ENCODE peak calls at places on chromosome 15, in seven cellular contexts. One of them, this sample, is unnamed. For H3K9me3, the result is how much of the 10 kb centered on the place peaks cover.

GRCh38 chr15:57036352-57036751 is 117.9 kb downstream of the TCF12 start:
- DNase-seq in CD4-positive, CD25-positive, alpha-beta regulatory T cell: no peak
- DNase-seq in kidney: no peak
- DNase-seq in NT2/D1: no peak
- DNase-seq in ovary: no peak
- DNase-seq in colonic mucosa: no peak
- DNase-seq in A549: no peak
- DNase-seq in this sample: no peak

GRCh38 chr15:94524565-94524964 is 293.2 kb downstream of the MCTP2 start:
- DNase-seq in A549: no peak
- DNase-seq in kidney: no peak
- DNase-seq in colonic mucosa: peak
- DNase-seq in NT2/D1: no peak
- DNase-seq in ovary: no peak
- DNase-seq in CD4-positive, CD25-positive, alpha-beta regulatory T cell: no peak
- DNase-seq in this sample: no peak

GRCh38 chr15:42364529-42364928 is 5.2 kb downstream of the CAPN3 start:
- DNase-seq in NT2/D1: no peak
- DNase-seq in kidney: no peak
- DNase-seq in CD4-positive, CD25-positive, alpha-beta regulatory T cell: no peak
- DNase-seq in colonic mucosa: peak
- DNase-seq in ovary: peak
- DNase-seq in A549: no peak
- DNase-seq in this sample: no peak

GRCh38 chr15:40549894-40550293 is 14.9 kb downstream of the CCDC32 start:
- DNase-seq in colonic mucosa: no peak
- DNase-seq in NT2/D1: no peak
- DNase-seq in A549: no peak
- DNase-seq in ovary: no peak
- DNase-seq in CD4-positive, CD25-positive, alpha-beta regulatory T cell: no peak
- DNase-seq in kidney: no peak
- DNase-seq in this sample: no peak

GRCh38 chr15:95624100-95624499 is 706.4 kb upstream of the NR2F2 start:
- DNase-seq in ovary: no peak
- DNase-seq in NT2/D1: no peak
- DNase-seq in colonic mucosa: no peak
- DNase-seq in kidney: no peak
- DNase-seq in A549: no peak
- DNase-seq in CD4-positive, CD25-positive, alpha-beta regulatory T cell: no peak
- DNase-seq in this sample: no peak

GRCh38 chr15:79769081-79769481 is 127.7 kb downstream of the MTHFS start:
- DNase-seq in colonic mucosa: no peak
- DNase-seq in CD4-positive, CD25-positive, alpha-beta regulatory T cell: no peak
- DNase-seq in A549: peak
- DNase-seq in kidney: no peak
- DNase-seq in NT2/D1: no peak
- DNase-seq in ovary: no peak
- DNase-seq in this sample: no peak

GRCh38 chr15:42608767-42609488 is 33.5 kb downstream of the STARD9 start:
- DNase-seq in kidney: no peak
- DNase-seq in ovary: no peak
- DNase-seq in NT2/D1: no peak
- DNase-seq in colonic mucosa: no peak
- DNase-seq in A549: no peak
- DNase-seq in CD4-positive, CD25-positive, alpha-beta regulatory T cell: no peak
- DNase-seq in this sample: no peak

GRCh38 chr15:61169904-61170695 is 59.0 kb downstream of the RORA start:
- DNase-seq in colonic mucosa: no peak
- DNase-seq in NT2/D1: no peak
- DNase-seq in kidney: no peak
- DNase-seq in A549: no peak
- DNase-seq in CD4-positive, CD25-positive, alpha-beta regulatory T cell: no peak
- DNase-seq in ovary: no peak
- DNase-seq in this sample: no peak

GRCh38 chr15:38611228-38611627 is 46.6 kb upstream of the RASGRP1 start:
- DNase-seq in colonic mucosa: no peak
- DNase-seq in ovary: no peak
- DNase-seq in A549: no peak
- DNase-seq in kidney: no peak
- DNase-seq in NT2/D1: no peak
- DNase-seq in CD4-positive, CD25-positive, alpha-beta regulatory T cell: no peak
- DNase-seq in this sample: no peak

GRCh38 chr15:41286665-41287333 is 45.6 kb downstream of the OIP5 start:
- DNase-seq in kidney: no peak
- DNase-seq in ovary: no peak
- DNase-seq in colonic mucosa: no peak
- DNase-seq in A549: no peak
- DNase-seq in NT2/D1: no peak
- DNase-seq in CD4-positive, CD25-positive, alpha-beta regulatory T cell: no peak
- DNase-seq in this sample: no peak

GRCh38 chr15:66098019-66098363 is 155.6 kb downstream of the MEGF11 start:
- DNase-seq in colonic mucosa: no peak
- DNase-seq in ovary: no peak
- DNase-seq in kidney: no peak
- DNase-seq in NT2/D1: no peak
- DNase-seq in CD4-positive, CD25-positive, alpha-beta regulatory T cell: no peak
- DNase-seq in A549: no peak
- DNase-seq in this sample: no peak

GRCh38 chr15:60462027-60462426 is 16.9 kb downstream of the ICE2 start:
- DNase-seq in A549: no peak
- DNase-seq in colonic mucosa: no peak
- DNase-seq in NT2/D1: no peak
- DNase-seq in CD4-positive, CD25-positive, alpha-beta regulatory T cell: no peak
- DNase-seq in ovary: no peak
- DNase-seq in kidney: no peak
- DNase-seq in this sample: no peak

GRCh38 chr15:76987896-76988860 is 6.7 kb upstream of the PSTPIP1 start:
- DNase-seq in CD4-positive, CD25-positive, alpha-beta regulatory T cell: no peak
- DNase-seq in kidney: no peak
- DNase-seq in ovary: no peak
- DNase-seq in NT2/D1: no peak
- DNase-seq in colonic mucosa: peak
- DNase-seq in A549: no peak
- DNase-seq in this sample: no peak

GRCh38 chr15:98169551-98169950 is 209.0 kb downstream of the ARRDC4 start:
- DNase-seq in CD4-positive, CD25-positive, alpha-beta regulatory T cell: no peak
- DNase-seq in kidney: no peak
- DNase-seq in colonic mucosa: no peak
- DNase-seq in A549: no peak
- DNase-seq in NT2/D1: no peak
- DNase-seq in ovary: no peak
- DNase-seq in this sample: no peak

GRCh38 chr15:29570121-29570930 is 251.9 kb downstream of the TJP1 start:
- DNase-seq in A549: peak
- DNase-seq in colonic mucosa: peak
- DNase-seq in kidney: peak
- DNase-seq in ovary: no peak
- DNase-seq in NT2/D1: no peak
- DNase-seq in CD4-positive, CD25-positive, alpha-beta regulatory T cell: no peak
- DNase-seq in this sample: no peak

GRCh38 chr15:97745481-97746071 is 214.9 kb upstream of the ARRDC4 start:
- DNase-seq in NT2/D1: peak
- DNase-seq in CD4-positive, CD25-positive, alpha-beta regulatory T cell: no peak
- DNase-seq in kidney: no peak
- DNase-seq in ovary: no peak
- DNase-seq in colonic mucosa: peak
- DNase-seq in A549: peak
- DNase-seq in this sample: no peak

GRCh38 chr15:101182215-101182614 is 69.6 kb downstream of the CHSY1 start:
- DNase-seq in ovary: no peak
- DNase-seq in kidney: no peak
- DNase-seq in A549: no peak
- DNase-seq in CD4-positive, CD25-positive, alpha-beta regulatory T cell: no peak
- DNase-seq in NT2/D1: no peak
- DNase-seq in colonic mucosa: no peak
- DNase-seq in this sample: no peak
- H3K9me3 ChIP-seq in ovary: under half
- H3K9me3 ChIP-seq in kidney: under half
- H3K9me3 ChIP-seq in A549: under half
- H3K9me3 ChIP-seq in CD4-positive, CD25-positive, alpha-beta regulatory T cell: under half
- H3K9me3 ChIP-seq in NT2/D1: under half
- H3K9me3 ChIP-seq in colonic mucosa: under half
- H3K9me3 ChIP-seq in this sample: under half

GRCh38 chr15:20351448-20351961 is 190.1 kb downstream of the GOLGA6L6 start:
- DNase-seq in ovary: no peak
- DNase-seq in kidney: peak
- DNase-seq in colonic mucosa: no peak
- DNase-seq in NT2/D1: no peak
- DNase-seq in CD4-positive, CD25-positive, alpha-beta regulatory T cell: no peak
- DNase-seq in A549: peak
- DNase-seq in this sample: no peak

GRCh38 chr15:20352241-20353200 is 189.1 kb downstream of the GOLGA6L6 start:
- DNase-seq in kidney: peak
- DNase-seq in A549: no peak
- DNase-seq in CD4-positive, CD25-positive, alpha-beta regulatory T cell: no peak
- DNase-seq in ovary: no peak
- DNase-seq in colonic mucosa: no peak
- DNase-seq in NT2/D1: no peak
- DNase-seq in this sample: no peak

GRCh38 chr15:20355256-20355868 is 186.2 kb downstream of the GOLGA6L6 start:
- DNase-seq in ovary: no peak
- DNase-seq in A549: no peak
- DNase-seq in kidney: peak
- DNase-seq in colonic mucosa: no peak
- DNase-seq in NT2/D1: no peak
- DNase-seq in CD4-positive, CD25-positive, alpha-beta regulatory T cell: no peak
- DNase-seq in this sample: no peak

GRCh38 chr15:20356444-20357138 is 185.0 kb downstream of the GOLGA6L6 start:
- DNase-seq in NT2/D1: peak
- DNase-seq in colonic mucosa: no peak
- DNase-seq in A549: peak
- DNase-seq in kidney: peak
- DNase-seq in CD4-positive, CD25-positive, alpha-beta regulatory T cell: peak
- DNase-seq in ovary: peak
- DNase-seq in this sample: peak

GRCh38 chr15:20353966-20354883 is 187.4 kb downstream of the GOLGA6L6 start:
- DNase-seq in colonic mucosa: no peak
- DNase-seq in NT2/D1: no peak
- DNase-seq in kidney: peak
- DNase-seq in CD4-positive, CD25-positive, alpha-beta regulatory T cell: no peak
- DNase-seq in ovary: peak
- DNase-seq in A549: peak
- DNase-seq in this sample: no peak
- H3K9me3 ChIP-seq in colonic mucosa: under half
- H3K9me3 ChIP-seq in NT2/D1: under half
- H3K9me3 ChIP-seq in kidney: under half
- H3K9me3 ChIP-seq in CD4-positive, CD25-positive, alpha-beta regulatory T cell: under half
- H3K9me3 ChIP-seq in ovary: under half
- H3K9me3 ChIP-seq in A549: under half
- H3K9me3 ChIP-seq in this sample: under half

GRCh38 chr15:26311710-26312236 is 448.6 kb upstream of the ATP10A start:
- DNase-seq in NT2/D1: no peak
- DNase-seq in colonic mucosa: no peak
- DNase-seq in kidney: no peak
- DNase-seq in A549: no peak
- DNase-seq in ovary: no peak
- DNase-seq in CD4-positive, CD25-positive, alpha-beta regulatory T cell: no peak
- DNase-seq in this sample: no peak
- H3K9me3 ChIP-seq in NT2/D1: under half
- H3K9me3 ChIP-seq in colonic mucosa: under half
- H3K9me3 ChIP-seq in kidney: under half
- H3K9me3 ChIP-seq in A549: under half
- H3K9me3 ChIP-seq in ovary: under half
- H3K9me3 ChIP-seq in CD4-positive, CD25-positive, alpha-beta regulatory T cell: under half
- H3K9me3 ChIP-seq in this sample: under half

GRCh38 chr15:99387769-99388168 is 136.5 kb downstream of the LRRC28 start:
- DNase-seq in CD4-positive, CD25-positive, alpha-beta regulatory T cell: no peak
- DNase-seq in NT2/D1: no peak
- DNase-seq in A549: no peak
- DNase-seq in colonic mucosa: no peak
- DNase-seq in kidney: no peak
- DNase-seq in ovary: no peak
- DNase-seq in this sample: no peak
- H3K9me3 ChIP-seq in CD4-positive, CD25-positive, alpha-beta regulatory T cell: under half
- H3K9me3 ChIP-seq in NT2/D1: under half
- H3K9me3 ChIP-seq in A549: under half
- H3K9me3 ChIP-seq in colonic mucosa: under half
- H3K9me3 ChIP-seq in kidney: under half
- H3K9me3 ChIP-seq in ovary: under half
- H3K9me3 ChIP-seq in this sample: under half

DNA sequence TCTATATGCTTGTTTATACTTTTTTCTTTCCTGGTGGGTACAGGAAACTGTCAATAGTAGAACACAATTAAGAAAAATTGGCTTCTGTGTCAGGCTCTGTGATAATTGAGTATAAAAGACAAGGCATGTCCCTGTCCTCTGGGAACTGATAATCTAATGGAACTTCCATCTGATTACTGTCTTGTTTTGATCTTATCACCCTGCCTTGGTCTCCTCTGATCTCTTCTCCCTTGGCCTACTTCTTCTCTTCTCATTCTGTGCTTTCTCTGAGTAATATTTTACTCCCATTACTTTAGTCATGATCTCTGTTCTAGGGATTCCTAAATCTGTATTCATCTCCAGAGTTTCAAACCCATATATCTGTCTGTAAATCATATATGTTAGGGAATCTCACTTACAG is 14.6 kb downstream of the UBE2Q2 start:
- DNase-seq in NT2/D1: no peak
- DNase-seq in colonic mucosa: no peak
- DNase-seq in ovary: no peak
- DNase-seq in kidney: no peak
- DNase-seq in A549: no peak
- DNase-seq in CD4-positive, CD25-positive, alpha-beta regulatory T cell: no peak
- DNase-seq in this sample: no peak
- H3K9me3 ChIP-seq in NT2/D1: under half
- H3K9me3 ChIP-seq in colonic mucosa: under half
- H3K9me3 ChIP-seq in ovary: under half
- H3K9me3 ChIP-seq in kidney: under half
- H3K9me3 ChIP-seq in A549: under half
- H3K9me3 ChIP-seq in CD4-positive, CD25-positive, alpha-beta regulatory T cell: under half
- H3K9me3 ChIP-seq in this sample: under half

GRCh38 chr15:34160735-34161134 is 49.2 kb downstream of the KATNBL1 start:
- DNase-seq in ovary: no peak
- DNase-seq in kidney: no peak
- DNase-seq in colonic mucosa: no peak
- DNase-seq in A549: no peak
- DNase-seq in CD4-positive, CD25-positive, alpha-beta regulatory T cell: no peak
- DNase-seq in NT2/D1: no peak
- DNase-seq in this sample: no peak
- H3K9me3 ChIP-seq in ovary: under half
- H3K9me3 ChIP-seq in kidney: under half
- H3K9me3 ChIP-seq in colonic mucosa: under half
- H3K9me3 ChIP-seq in A549: under half
- H3K9me3 ChIP-seq in CD4-positive, CD25-positive, alpha-beta regulatory T cell: under half
- H3K9me3 ChIP-seq in NT2/D1: under half
- H3K9me3 ChIP-seq in this sample: under half

GRCh38 chr15:20645956-20646355 is 104.4 kb upstream of the GOLGA6L6 start:
- DNase-seq in CD4-positive, CD25-positive, alpha-beta regulatory T cell: no peak
- DNase-seq in ovary: no peak
- DNase-seq in colonic mucosa: no peak
- DNase-seq in NT2/D1: no peak
- DNase-seq in kidney: peak
- DNase-seq in A549: peak
- DNase-seq in this sample: no peak
- H3K9me3 ChIP-seq in CD4-positive, CD25-positive, alpha-beta regulatory T cell: under half
- H3K9me3 ChIP-seq in ovary: under half
- H3K9me3 ChIP-seq in colonic mucosa: under half
- H3K9me3 ChIP-seq in NT2/D1: under half
- H3K9me3 ChIP-seq in kidney: under half
- H3K9me3 ChIP-seq in A549: under half
- H3K9me3 ChIP-seq in this sample: under half

This sample was measured in T-helper 17 cell.